ENCODE peak calls at places on chromosomes 3 and 15, in nine cellular contexts. M is mucosa of descending colon; F is CD4-positive, CD25-positive, alpha-beta regulatory T cell; J is stimulated activated CD4-positive, alpha-beta T cell treated with anti-CD3 and anti-CD28 coated beads, Interleukin-1b, Interleukin-23, amount 100 ng/mL, for 1 hour; P is GM13977; S is Kasumi-1; I is esophagus squamous epithelium; Q is GM13976; O is KBM-7. V is an unnamed sample.

GRCh38 chr15:48414015-48414414 is 82.8 kb downstream of the DUT start:
- DNase-seq in I (no peak), M (no peak), J (no peak), Q (no peak), F (no peak), S (no peak), O (no peak), P (no peak), V (no peak)

GRCh38 chr3:32442766-32443165 is 51.1 kb downstream of the CMTM7 start:
- DNase-seq in J (no peak), I (no peak), Q (no peak), S (no peak), P (no peak), F (no peak), O (no peak), M (no peak), V (no peak)

GRCh38 chr15:25829075-25829474 is 34.1 kb downstream of the ATP10A start:
- DNase-seq in S (no peak), O (no peak), M (no peak), P (no peak), J (no peak), Q (no peak), F (no peak), I (no peak), V (no peak)

GRCh38 chr3:128991355-128991895 is 2.5 kb downstream of the CFAP92 start:
- DNase-seq in Q (no peak), P (no peak), M (no peak), J (no peak), O (no peak), I (no peak), F (no peak), S (no peak), V (no peak)

GRCh38 chr3:38117163-38117716 is 19.7 kb downstream of the ACAA1 start:
- DNase-seq in Q (no peak), P (no peak), M (peak), O (no peak), I (no peak), J (no peak), S (no peak), F (no peak), V (no peak)

GRCh38 chr3:175258763-175259162 is 399.6 kb downstream of the NAALADL2 start:
- DNase-seq in Q (no peak), P (no peak), M (no peak), I (no peak), O (no peak), F (no peak), S (no peak), J (no peak), V (no peak)

GRCh38 chr3:151307131-151307530 is 9.5 kb downstream of the GPR87 start:
- DNase-seq in I (no peak), M (no peak), Q (no peak), S (no peak), J (no peak), P (no peak), F (no peak), O (no peak), V (no peak)

GRCh38 chr3:185409957-185410356 is 47.0 kb downstream of the MAP3K13 start:
- DNase-seq in P (no peak), F (no peak), Q (no peak), J (no peak), M (no peak), I (no peak), O (no peak), S (no peak), V (no peak)

GRCh38 chr3:46693897-46694235 is 387 bp upstream of the ALS2CL start:
- DNase-seq in I (no peak), F (no peak), J (no peak), O (peak), Q (no peak), S (no peak), M (no peak), P (peak), V (no peak)

GRCh38 chr15:48507416-48508065 is 138.0 kb downstream of the FBN1 start:
- DNase-seq in P (peak), F (no peak), Q (peak), J (no peak), O (peak), M (no peak), S (peak), I (no peak), V (peak)

GRCh38 chr3:87287025-87287424 is 10.6 kb upstream of the POU1F1 start:
- DNase-seq in J (no peak), M (no peak), S (no peak), Q (no peak), I (no peak), O (no peak), F (no peak), P (peak), V (no peak)

GRCh38 chr3:17195856-17196604 is 311.3 kb downstream of the PLCL2 start:
- DNase-seq in S (peak), M (no peak), I (no peak), P (peak), O (peak), J (no peak), Q (peak), F (no peak), V (peak)

GRCh38 chr3:65685621-65686020 is 353.1 kb downstream of the MAGI1 start:
- DNase-seq in P (no peak), S (no peak), O (no peak), M (no peak), F (no peak), Q (no peak), J (no peak), I (no peak), V (no peak)

GRCh38 chr3:58052373-58053273 is 44.4 kb downstream of the FLNB start:
- DNase-seq in Q (no peak), M (peak), J (no peak), S (peak), P (no peak), O (peak), F (no peak), I (peak), V (no peak)

GRCh38 chr3:49158108-49158709 is 7.9 kb downstream of the CCDC71 start:
- DNase-seq in I (no peak), F (peak), S (peak), J (peak), P (peak), O (peak), Q (no peak), M (peak), V (no peak)

GRCh38 chr15:59830143-59830542 is 141.0 kb upstream of the BNIP2 start:
- DNase-seq in F (no peak), O (no peak), P (no peak), I (no peak), J (no peak), Q (no peak), M (no peak), S (no peak), V (no peak)

GRCh38 chr3:122102191-122102935 is 47.2 kb downstream of the CD86 start:
- DNase-seq in Q (no peak), O (peak), I (no peak), M (no peak), P (peak), J (no peak), S (no peak), F (no peak), V (peak)

GRCh38 chr3:180947761-180948390 is 35.4 kb downstream of the FXR1 start:
- DNase-seq in O (no peak), M (no peak), P (peak), Q (peak), I (no peak), F (no peak), S (peak), J (no peak), V (peak)

GRCh38 chr3:182617511-182617910 is 175.8 kb upstream of the ATP11B start:
- DNase-seq in I (no peak), P (no peak), S (no peak), M (no peak), O (no peak), J (no peak), Q (no peak), F (no peak), V (no peak)

GRCh38 chr3:4515896-4516295 is 22.7 kb downstream of the ITPR1 start:
- DNase-seq in I (no peak), J (no peak), M (no peak), O (no peak), Q (no peak), P (no peak), S (no peak), F (no peak), V (no peak)

GRCh38 chr3:124318014-124318413 is 326.1 kb upstream of the ROPN1 start:
- DNase-seq in M (no peak), F (no peak), I (no peak), O (no peak), Q (no peak), S (no peak), J (no peak), P (no peak), V (no peak)

GRCh38 chr3:187591051-187591450 is 79.1 kb downstream of the SST start:
- DNase-seq in Q (no peak), P (no peak), I (no peak), F (no peak), J (no peak), O (no peak), M (no peak), S (no peak), V (no peak)

GRCh38 chr15:93929375-93930094 is 301.8 kb upstream of the MCTP2 start:
- DNase-seq in Q (no peak), J (no peak), O (no peak), I (no peak), F (no peak), M (no peak), S (no peak), P (no peak), V (no peak)

GRCh38 chr3:159250961-159251360 is 449.1 kb downstream of the MFSD1 start:
- DNase-seq in J (no peak), P (no peak), I (no peak), S (no peak), O (no peak), M (no peak), Q (no peak), F (no peak), V (no peak)

GRCh38 chr3:150899141-150899540 is 6.1 kb downstream of the MINDY4B start:
- DNase-seq in O (no peak), F (no peak), J (no peak), I (no peak), Q (no peak), M (no peak), P (no peak), S (peak), V (no peak)

GRCh38 chr15:38217788-38218609 is 34.6 kb upstream of the SPRED1 start:
- DNase-seq in F (no peak), P (no peak), M (no peak), S (no peak), O (no peak), I (no peak), Q (no peak), J (no peak), V (no peak)

GRCh38 chr15:89665449-89666146 is 10.3 kb upstream of the KIF7 start:
- DNase-seq in M (peak), F (no peak), I (no peak), S (no peak), O (no peak), P (peak), Q (peak), J (no peak), V (no peak)

GRCh38 chr15:88397506-88397905 is 69.7 kb downstream of the MRPL46 start:
- DNase-seq in P (no peak), O (no peak), F (no peak), J (no peak), Q (no peak), I (no peak), S (no peak), M (no peak), V (no peak)

GRCh38 chr3:87627316-87627715 is 350.9 kb upstream of the POU1F1 start:
- DNase-seq in O (no peak), Q (no peak), M (no peak), F (no peak), P (no peak), J (no peak), S (no peak), I (no peak), V (no peak)

GRCh38 chr3:105883798-105884377 is 15.1 kb upstream of the CBLB start:
- DNase-seq in J (no peak), F (no peak), S (no peak), Q (no peak), M (no peak), I (no peak), P (no peak), O (no peak), V (no peak)

GRCh38 chr3:177039875-177040274 is 157.4 kb downstream of the TBL1XR1 start:
- DNase-seq in P (no peak), M (no peak), O (no peak), I (no peak), Q (no peak), J (no peak), S (no peak), F (no peak), V (no peak)

GRCh38 chr3:183481582-183481981 is 53.2 kb upstream of the MCF2L2 start:
- DNase-seq in F (no peak), J (no peak), Q (no peak), I (no peak), P (no peak), S (no peak), M (no peak), O (no peak), V (no peak)

GRCh38 chr3:134242649-134243637 is 7.7 kb downstream of the RYK start:
- DNase-seq in I (no peak), J (no peak), O (peak), F (no peak), M (no peak), Q (no peak), S (peak), P (no peak), V (no peak)

GRCh38 chr3:188605960-188606359 is 452.0 kb downstream of the LPP start:
- DNase-seq in I (no peak), J (no peak), Q (no peak), S (no peak), F (no peak), M (no peak), P (no peak), O (no peak), V (no peak)

GRCh38 chr3:127152676-127153505 is 40.0 kb upstream of the PRR23E start:
- DNase-seq in J (no peak), P (no peak), I (no peak), S (no peak), Q (no peak), F (no peak), M (no peak), O (no peak), V (no peak)

GRCh38 chr3:178001670-178002101 is 534.5 kb upstream of the KCNMB2 start:
- DNase-seq in S (peak), I (no peak), M (no peak), P (no peak), F (no peak), O (peak), Q (no peak), J (no peak), V (peak)